ENCODE peak calls at places on chromosomes 12 and 14, in five cellular contexts. Q is AG09319, T is GM12865, W is fibroblast of the aortic adventitia, K is endodermal cell. E is an unnamed sample.

GRCh38 chr12:47277972-47278448 is 198.3 kb upstream of the AMIGO2 start:
- DNase-seq in Q (peak), T (no peak), W (peak), K (no peak), E (peak)

GRCh38 chr14:90344285-90344684 is 12.5 kb upstream of the NRDE2 start:
- DNase-seq in K (no peak), Q (no peak), T (no peak), W (no peak), E (no peak)

GRCh38 chr12:62192486-62193250 is 67.5 kb upstream of the USP15 start:
- DNase-seq in W (peak), Q (peak), T (peak), K (peak), E (no peak)

GRCh38 chr12:89962648-89963047 is 254.0 kb upstream of the ATP2B1 start:
- DNase-seq in K (no peak), T (no peak), Q (no peak), W (no peak), E (no peak)

GRCh38 chr12:8950287-8950574 is 786 bp upstream of the M6PR start:
- DNase-seq in W (no peak), T (no peak), Q (no peak), K (no peak), E (no peak)

GRCh38 chr14:76413962-76414665 is 38.2 kb downstream of the ESRRB start:
- DNase-seq in T (no peak), K (peak), W (no peak), Q (no peak), E (no peak)

GRCh38 chr14:57266060-57266459 is 2.6 kb downstream of the EXOC5 start:
- DNase-seq in W (peak), K (no peak), T (no peak), Q (no peak), E (no peak)

GRCh38 chr12:55972045-55972843 is 1.6 kb upstream of the RAB5B start:
- DNase-seq in W (peak), Q (no peak), K (peak), T (no peak), E (peak)

GRCh38 chr12:131223791-131224567 is 270.3 kb downstream of the ADGRD1 start:
- DNase-seq in Q (no peak), T (peak), W (no peak), K (peak), E (no peak)

GRCh38 chr12:28460420-28461130 is 270.3 kb downstream of the CCDC91 start:
- DNase-seq in T (peak), K (no peak), Q (no peak), W (no peak), E (no peak)

GRCh38 chr12:52205584-52206308 is 13.9 kb upstream of the KRT80 start:
- DNase-seq in W (no peak), K (peak), T (no peak), Q (no peak), E (no peak)

GRCh38 chr14:64566651-64567122 is 16.9 kb downstream of the PPP1R36 start:
- DNase-seq in W (peak), T (no peak), Q (no peak), K (peak), E (no peak)

GRCh38 chr14:35818346-35819115 is 7.6 kb upstream of the BRMS1L start:
- DNase-seq in Q (no peak), K (no peak), T (peak), W (peak), E (no peak)

GRCh38 chr14:104130974-104131651 is 7.3 kb upstream of the KIF26A start:
- DNase-seq in W (peak), K (peak), Q (no peak), T (peak), E (no peak)
- TF ChIP-seq CTCF in W (peak), K (peak), Q (peak), T (peak), E (peak)

DNA sequence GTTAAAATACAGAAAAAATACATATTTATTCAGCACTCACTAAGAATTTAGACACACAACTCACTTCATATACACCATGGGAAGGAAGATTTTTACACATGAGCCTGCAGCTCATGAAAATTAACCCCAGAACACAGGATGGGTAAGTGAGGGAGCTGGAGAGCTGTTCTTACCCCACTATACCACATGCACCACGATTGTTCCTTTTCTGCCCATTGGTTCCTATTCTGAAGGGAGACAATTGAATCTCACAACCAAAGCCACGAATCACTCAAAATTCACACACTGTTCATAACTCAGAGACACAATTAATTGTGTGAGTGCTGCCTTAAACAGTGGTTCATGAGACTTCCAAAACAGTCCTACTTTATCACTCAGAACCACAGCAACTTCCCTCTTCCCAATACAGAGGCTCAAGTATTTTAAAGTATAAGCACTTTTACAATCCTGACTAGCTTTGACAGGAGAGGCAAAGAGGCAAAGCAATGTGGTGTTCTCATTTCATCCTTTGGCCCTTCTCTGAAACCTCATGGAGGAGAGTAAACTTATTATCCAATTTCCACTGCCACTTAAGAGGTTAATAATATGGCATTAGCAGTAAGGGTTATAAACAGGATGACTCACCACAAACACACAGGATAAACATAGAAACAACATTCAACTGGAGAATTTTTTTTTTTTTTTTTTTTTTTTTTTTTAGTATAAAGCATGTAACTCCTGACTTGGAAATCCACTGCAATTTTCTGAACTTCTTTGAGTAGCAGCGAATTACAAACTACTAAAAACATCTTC is 59.5 kb downstream of the ITPR2 start:
- DNase-seq in K (no peak), Q (no peak), T (no peak), W (no peak), E (no peak)
- TF ChIP-seq CTCF in K (no peak), Q (no peak), T (no peak), W (no peak), E (no peak)

GRCh38 chr14:29993148-29993547 is 65.5 kb upstream of the PRKD1 start:
- DNase-seq in T (no peak), K (no peak), W (no peak), Q (no peak), E (no peak)

GRCh38 chr14:30002859-30003258 is 75.2 kb upstream of the PRKD1 start:
- DNase-seq in K (no peak), W (no peak), T (no peak), Q (no peak), E (no peak)

GRCh38 chr14:29999013-29999539 is 71.4 kb upstream of the PRKD1 start:
- DNase-seq in W (peak), T (no peak), Q (no peak), K (no peak), E (no peak)
- TF ChIP-seq CTCF in W (peak), T (no peak), Q (no peak), K (peak), E (peak)

GRCh38 chr12:121509339-121509738 is 71.5 kb downstream of the KDM2B start:
- DNase-seq in Q (no peak), W (no peak), K (no peak), T (no peak), E (no peak)

GRCh38 chr12:121505513-121505912 is 75.3 kb downstream of the KDM2B start:
- DNase-seq in Q (no peak), W (no peak), T (no peak), K (no peak), E (no peak)

GRCh38 chr12:121507245-121507644 is 73.6 kb downstream of the KDM2B start:
- DNase-seq in Q (no peak), K (no peak), T (no peak), W (no peak), E (no peak)

GRCh38 chr12:121508533-121508932 is 72.3 kb downstream of the KDM2B start:
- DNase-seq in W (no peak), Q (no peak), T (no peak), K (no peak), E (no peak)

DNA sequence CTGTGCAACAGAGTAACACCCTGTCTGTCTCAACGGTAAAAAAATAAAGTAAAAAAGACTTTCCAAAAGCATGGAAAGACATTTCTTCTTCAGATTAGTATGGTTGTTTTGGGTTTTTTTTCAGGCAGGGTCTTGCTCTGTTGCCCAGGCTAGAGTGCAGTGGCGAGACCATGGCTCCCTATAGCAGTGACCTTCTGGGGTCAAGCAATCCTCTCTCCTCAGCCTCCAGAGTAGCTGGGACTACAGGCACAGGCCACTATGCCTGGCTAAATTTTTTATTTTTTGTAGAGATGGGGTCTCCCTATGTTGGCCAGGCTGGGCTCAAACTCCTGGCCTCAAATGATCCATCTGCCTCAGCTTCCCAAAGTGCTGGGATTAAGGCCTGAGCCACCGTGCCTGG is 72.8 kb downstream of the KDM2B start:
- DNase-seq in W (no peak), Q (no peak), T (no peak), K (no peak), E (no peak)
- TF ChIP-seq CTCF in W (no peak), Q (no peak), T (no peak), K (no peak), E (no peak)

E was measured in kidney epithelial cell.